ENCODE peak calls at places on chromosome 5, in eight cellular contexts. R is upper lobe of right lung, M is mesothelial cell of epicardium, W is fibroblast of mammary gland, F is choroid plexus epithelial cell, V is lower leg skin, Y is GM20000, U is GM13977. E is an unnamed sample.

GRCh38 chr5:122262107-122262506 is 49.9 kb upstream of the SNCAIP start:
- DNase-seq in R (no peak), M (no peak), W (peak), F (peak), V (no peak), Y (no peak), U (no peak), E (peak)

GRCh38 chr5:119273391-119273839 is 82.4 kb upstream of the TNFAIP8 start:
- DNase-seq in R (peak), M (no peak), W (no peak), F (no peak), V (no peak), Y (no peak), U (no peak), E (no peak)

GRCh38 chr5:8209500-8209899 is 340.6 kb downstream of the MTRR start:
- DNase-seq in R (no peak), M (no peak), W (no peak), F (no peak), V (no peak), Y (no peak), U (no peak), E (no peak)

GRCh38 chr5:60177596-60177995 is 284.1 kb upstream of the PDE4D start:
- DNase-seq in R (no peak), M (no peak), W (no peak), F (peak), V (no peak), Y (no peak), U (no peak), E (peak)

GRCh38 chr5:81125959-81126358 is 107.2 kb upstream of the CKMT2 start:
- DNase-seq in R (peak), M (no peak), W (peak), F (peak), V (no peak), Y (no peak), U (no peak), E (no peak)

GRCh38 chr5:123610665-123611406 is 98.9 kb downstream of the CSNK1G3 start:
- DNase-seq in R (no peak), M (no peak), W (peak), F (peak), V (peak), Y (peak), U (peak), E (peak)

GRCh38 chr5:122463221-122463620 is 151.2 kb downstream of the SNCAIP start:
- DNase-seq in R (no peak), M (no peak), W (peak), F (peak), V (no peak), Y (no peak), U (no peak), E (peak)

GRCh38 chr5:84564311-84564710 is 179.6 kb upstream of the EDIL3 start:
- DNase-seq in R (no peak), M (no peak), W (peak), F (no peak), V (no peak), Y (no peak), U (no peak), E (peak)

GRCh38 chr5:178330791-178331404 is 98.3 kb upstream of the PHYKPL start:
- DNase-seq in R (peak), M (no peak), W (no peak), F (no peak), V (no peak), Y (no peak), U (no peak), E (no peak)

GRCh38 chr5:57686806-57687205 is 204.2 kb upstream of the ACTBL2 start:
- DNase-seq in R (no peak), M (no peak), W (no peak), F (no peak), V (no peak), Y (no peak), U (no peak), E (no peak)

GRCh38 chr5:53069626-53070025 is 39.9 kb downstream of the MOCS2 start:
- DNase-seq in R (no peak), M (no peak), W (peak), F (peak), V (no peak), Y (no peak), U (no peak), E (peak)

GRCh38 chr5:6792911-6793451 is 79.7 kb downstream of the TENT4A start:
- DNase-seq in R (no peak), M (no peak), W (no peak), F (no peak), V (no peak), Y (no peak), U (no peak), E (no peak)

GRCh38 chr5:12330381-12330780 is 426.1 kb upstream of the CTNND2 start:
- DNase-seq in R (no peak), M (no peak), W (no peak), F (no peak), V (no peak), Y (no peak), U (no peak), E (no peak)

GRCh38 chr5:37875051-37875787 is 35.4 kb upstream of the GDNF start:
- DNase-seq in R (no peak), M (no peak), W (peak), F (peak), V (no peak), Y (no peak), U (no peak), E (peak)

GRCh38 chr5:168578506-168579205 is 512 bp downstream of the PANK3 start:
- DNase-seq in R (no peak), M (no peak), W (no peak), F (peak), V (no peak), Y (no peak), U (no peak), E (peak)

GRCh38 chr5:121182788-121183490 is 668.7 kb upstream of the FTMT start:
- DNase-seq in R (no peak), M (no peak), W (no peak), F (no peak), V (no peak), Y (no peak), U (no peak), E (no peak)

GRCh38 chr5:146706321-146706972 is 172.1 kb downstream of the PPP2R2B start:
- DNase-seq in R (peak), M (no peak), W (no peak), F (no peak), V (no peak), Y (no peak), U (no peak), E (no peak)

GRCh38 chr5:67051164-67051563 is 145.4 kb downstream of the CD180 start:
- DNase-seq in R (no peak), M (no peak), W (no peak), F (no peak), V (no peak), Y (no peak), U (no peak), E (no peak)

GRCh38 chr5:78627766-78628165 is 20.8 kb downstream of the LHFPL2 start:
- DNase-seq in R (no peak), M (no peak), W (peak), F (peak), V (no peak), Y (no peak), U (no peak), E (peak)

GRCh38 chr5:122170630-122171029 is 41.3 kb downstream of the ZNF474 start:
- DNase-seq in R (no peak), M (no peak), W (peak), F (peak), V (no peak), Y (no peak), U (no peak), E (peak)

GRCh38 chr5:181221105-181221791 is 1.8 kb upstream of the TRIM41 start:
- DNase-seq in R (no peak), M (no peak), W (no peak), F (no peak), V (no peak), Y (peak), U (no peak), E (no peak)

DNA sequence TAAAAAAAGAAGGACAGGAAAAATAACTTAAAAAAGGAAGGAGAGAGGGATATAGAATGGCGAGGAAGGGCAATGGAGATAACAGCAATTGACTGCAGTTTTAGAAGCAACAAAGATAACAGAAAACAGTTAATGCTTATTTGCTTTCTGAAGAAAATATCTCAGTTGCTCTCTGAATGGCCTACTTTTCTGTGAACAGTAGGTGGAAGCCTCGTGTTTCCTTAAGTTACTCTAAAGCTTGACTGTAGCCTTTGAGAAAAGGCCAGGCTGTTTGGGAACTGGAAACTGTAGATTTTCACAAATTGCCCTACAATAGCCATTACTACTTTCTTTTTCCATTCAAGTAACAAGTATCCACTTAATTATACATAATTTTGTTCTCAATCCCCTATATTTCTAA is 404.5 kb downstream of the YTHDC2 start:
- DNase-seq in R (no peak), M (no peak), W (no peak), F (no peak), V (no peak), Y (no peak), U (no peak), E (no peak)
- TF ChIP-seq CTCF in R (no peak), M (no peak), W (no peak), F (no peak), V (no peak), Y (no peak), U (no peak), E (no peak)

DNA sequence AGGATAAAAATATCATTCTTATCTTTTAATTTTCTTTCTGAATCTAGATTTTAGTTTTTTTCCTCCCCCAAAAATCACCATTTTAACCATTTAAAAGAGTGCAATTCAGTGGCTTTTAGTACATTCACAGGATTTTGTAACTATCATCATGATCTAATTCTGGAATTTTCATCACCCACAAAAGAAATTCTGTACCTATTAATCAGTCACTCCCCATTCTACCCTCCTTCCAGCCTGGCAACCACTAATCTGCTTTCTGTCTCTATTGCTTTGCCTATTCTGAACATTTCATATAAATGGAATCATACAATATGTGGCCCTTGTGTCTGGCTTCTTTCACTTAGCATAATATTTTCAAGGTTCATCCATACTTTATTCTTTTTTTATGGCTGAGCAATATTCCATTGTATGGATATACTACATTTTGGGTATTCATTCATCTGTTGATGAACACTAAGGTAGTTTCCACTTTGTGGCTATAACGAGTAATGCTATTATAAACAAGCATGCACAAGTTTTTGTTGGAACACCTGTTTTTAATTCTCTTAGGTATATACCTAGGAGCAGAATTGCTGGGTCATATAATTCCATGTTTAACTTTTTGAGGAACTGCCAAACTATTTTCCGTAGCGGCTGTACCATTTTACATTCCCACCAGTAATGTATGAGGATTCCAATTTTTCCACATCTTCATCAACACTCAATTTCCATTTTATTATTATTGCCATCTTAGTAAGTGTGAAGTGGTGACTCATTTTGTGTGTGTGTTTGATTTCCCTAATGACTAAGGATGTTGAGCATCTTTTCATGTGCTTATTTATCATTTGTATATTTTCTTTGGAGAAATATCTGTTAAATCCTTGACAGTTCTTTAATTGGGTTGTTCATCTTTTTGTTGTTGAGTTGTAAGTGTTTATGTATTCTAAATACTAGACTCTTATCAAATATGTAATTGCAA is 340.3 kb downstream of the CWC27 start:
- DNase-seq in R (no peak), M (no peak), W (peak), F (peak), V (no peak), Y (no peak), U (no peak), E (peak)
- TF ChIP-seq CTCF in R (no peak), M (no peak), W (no peak), F (no peak), V (no peak), Y (no peak), U (no peak), E (no peak)

GRCh38 chr5:92242170-92242569 is 859.1 kb upstream of the ARRDC3 start:
- DNase-seq in R (no peak), M (no peak), W (no peak), F (peak), V (no peak), Y (no peak), U (no peak), E (no peak)
- TF ChIP-seq CTCF in R (no peak), M (no peak), W (no peak), F (no peak), V (no peak), Y (no peak), U (no peak), E (no peak)

GRCh38 chr5:95959964-95960801 is 1.5 kb downstream of the ELL2 start:
- DNase-seq in R (peak), M (peak), W (peak), F (peak), V (no peak), Y (no peak), U (no peak), E (peak)

GRCh38 chr5:95961617-95962474 is at the start of gene ELL2:
- DNase-seq in R (peak), M (peak), W (peak), F (peak), V (peak), Y (peak), U (peak), E (peak)

GRCh38 chr5:95962475-95962773 is 773 bp upstream of the ELL2 start:
- DNase-seq in R (no peak), M (no peak), W (no peak), F (no peak), V (no peak), Y (no peak), U (no peak), E (no peak)

GRCh38 chr5:95959051-95959963 is 2.3 kb downstream of the ELL2 start:
- DNase-seq in R (no peak), M (no peak), W (peak), F (peak), V (no peak), Y (peak), U (no peak), E (no peak)

DNA sequence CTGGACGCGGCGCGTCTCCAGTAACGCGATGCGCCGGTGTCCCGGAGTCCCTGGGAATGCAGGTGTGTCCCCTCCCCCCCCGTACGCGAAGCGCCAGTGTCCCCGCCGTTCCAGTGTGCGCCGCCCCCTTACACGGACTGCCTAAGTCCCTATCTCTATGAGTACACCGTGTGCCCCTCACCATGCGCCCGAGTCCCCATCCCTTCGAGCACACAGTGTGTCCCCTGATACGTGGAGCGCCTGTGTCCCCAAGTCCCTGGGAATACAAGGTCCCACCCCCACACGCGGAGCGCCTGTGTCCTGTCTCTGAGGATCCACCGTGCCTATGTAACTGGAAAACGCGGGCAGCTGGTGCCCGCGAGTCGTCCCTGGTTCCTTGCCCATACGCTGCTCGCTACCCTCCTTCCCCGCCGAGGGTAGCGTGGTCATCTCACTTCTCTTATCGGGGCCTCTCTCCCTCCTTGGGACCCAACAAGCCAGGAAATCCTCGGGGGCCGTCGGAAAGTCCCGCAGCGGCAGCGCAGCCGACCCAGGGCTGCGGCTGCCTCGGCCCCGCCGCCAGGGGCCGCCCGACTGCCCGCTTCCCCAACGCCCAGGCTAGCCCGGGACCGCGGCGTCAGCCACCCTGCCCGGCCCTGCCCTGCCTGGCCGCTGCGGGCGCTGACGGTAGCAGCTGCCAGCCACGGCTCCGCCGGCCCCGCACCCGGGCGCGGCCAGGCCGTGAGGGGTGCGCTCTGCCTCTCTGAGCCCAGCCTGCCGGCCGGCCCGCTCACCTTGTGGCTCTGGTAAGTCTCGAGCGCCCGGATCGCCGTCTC is 642 bp downstream of the ELL2 start:
- DNase-seq in R (peak), M (peak), W (peak), F (peak), V (peak), Y (peak), U (peak), E (peak)
- TF ChIP-seq CTCF in R (peak), M (peak), W (no peak), F (peak), V (no peak), Y (peak), U (peak), E (peak)

GRCh38 chr5:140869555-140869886 is 764 bp downstream of the PCDHA11 start:
- DNase-seq in R (no peak), M (no peak), W (peak), F (no peak), V (no peak), Y (no peak), U (no peak), E (no peak)
- TF ChIP-seq CTCF in R (no peak), M (peak), W (peak), F (no peak), V (no peak), Y (no peak), U (no peak), E (no peak)

GRCh38 chr5:162248107-162248713 is 180.6 kb downstream of the GABRG2 start:
- DNase-seq in R (no peak), M (no peak), W (no peak), F (no peak), V (no peak), Y (no peak), U (peak), E (no peak)
- TF ChIP-seq CTCF in R (peak), M (peak), W (peak), F (peak), V (no peak), Y (no peak), U (peak), E (no peak)

DNA sequence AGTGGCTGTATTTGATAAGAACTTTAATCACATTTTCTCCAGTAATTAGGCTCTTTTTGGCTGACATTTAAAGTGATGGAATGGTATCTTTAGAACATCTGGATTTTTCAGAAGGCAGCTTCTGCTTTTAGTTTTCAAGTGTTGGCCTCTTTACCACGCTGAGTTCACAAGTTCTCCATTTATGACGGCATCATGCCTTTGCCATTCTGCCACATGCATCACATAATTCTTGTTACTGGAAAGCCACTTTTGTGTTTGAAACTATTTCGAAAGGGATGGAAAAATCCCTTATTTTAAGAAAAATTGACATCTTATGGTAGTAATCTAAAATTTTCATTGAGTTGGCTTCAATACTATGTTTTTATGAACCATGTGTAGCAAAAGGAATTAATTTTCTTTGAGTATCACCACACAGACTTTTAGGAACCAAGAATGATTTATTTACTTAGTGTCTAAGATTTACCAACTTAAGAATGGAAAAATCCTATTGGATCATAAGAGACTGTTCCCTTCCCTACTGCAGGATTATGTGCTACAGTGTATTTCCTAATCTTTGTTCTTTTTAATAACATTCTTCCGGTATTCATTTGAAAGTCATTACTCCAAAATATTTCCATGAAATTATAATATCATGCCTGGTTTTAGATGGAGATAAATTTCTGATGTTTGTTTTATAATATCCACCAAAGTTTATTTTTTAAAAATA is 344.2 kb downstream of the ADGRV1 start:
- DNase-seq in R (no peak), M (no peak), W (no peak), F (no peak), V (no peak), Y (no peak), U (no peak), E (no peak)
- TF ChIP-seq CTCF in R (no peak), M (no peak), W (no peak), F (no peak), V (no peak), Y (no peak), U (no peak), E (no peak)

DNA sequence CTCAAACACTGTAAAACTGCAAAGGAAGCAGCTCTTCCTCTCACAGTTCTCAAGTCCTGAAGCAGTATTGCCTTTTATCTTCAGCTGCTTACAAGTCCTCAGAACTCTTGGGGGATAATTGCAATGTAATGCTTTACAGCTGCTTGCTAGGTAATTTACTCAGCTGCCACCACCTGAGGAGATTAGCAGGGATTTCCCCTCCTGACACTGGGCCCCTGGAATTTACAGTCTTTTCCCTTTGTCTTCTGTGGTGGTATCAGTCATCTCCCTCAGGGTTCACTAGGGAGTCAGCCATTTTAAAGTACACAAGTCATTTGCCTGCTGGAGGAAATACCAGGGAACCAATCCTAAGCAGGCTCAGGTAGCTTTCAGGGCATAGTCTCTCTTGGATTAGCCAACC is 754.3 kb upstream of the GRAMD2B start:
- DNase-seq in R (no peak), M (no peak), W (no peak), F (no peak), V (no peak), Y (no peak), U (no peak), E (no peak)
- TF ChIP-seq CTCF in R (no peak), M (no peak), W (no peak), F (no peak), V (no peak), Y (no peak), U (no peak), E (no peak)

GRCh38 chr5:31657315-31657714 is 18.4 kb downstream of the PDZD2 start:
- DNase-seq in R (no peak), M (no peak), W (no peak), F (no peak), V (no peak), Y (no peak), U (no peak), E (no peak)

GRCh38 chr5:31663519-31663918 is 24.6 kb downstream of the PDZD2 start:
- DNase-seq in R (no peak), M (no peak), W (peak), F (no peak), V (peak), Y (no peak), U (no peak), E (peak)

GRCh38 chr5:31664566-31664965 is 25.6 kb downstream of the PDZD2 start:
- DNase-seq in R (no peak), M (no peak), W (peak), F (peak), V (no peak), Y (no peak), U (peak), E (peak)

GRCh38 chr5:31656806-31657205 is 17.9 kb downstream of the PDZD2 start:
- DNase-seq in R (no peak), M (no peak), W (no peak), F (no peak), V (no peak), Y (no peak), U (no peak), E (no peak)

GRCh38 chr5:31661257-31661656 is 22.3 kb downstream of the PDZD2 start:
- DNase-seq in R (no peak), M (no peak), W (no peak), F (no peak), V (no peak), Y (no peak), U (no peak), E (no peak)
- TF ChIP-seq CTCF in R (no peak), M (no peak), W (no peak), F (no peak), V (no peak), Y (no peak), U (no peak), E (no peak)